ENCODE peak calls at places on chromosomes 13 and 19, in six cellular contexts. X is WTC11; O is stimulated activated CD4-positive, alpha-beta T cell treated with anti-CD3 and anti-CD28 coated beads, TNF-alpha, amount 100 ng/mL, for 1 hour; D is GM13976; M is AML-193; F is activated naive CD4-positive, alpha-beta T cell treated with Interleukin-2 at 50 U/mL for 16 hours. T is an unnamed sample.

GRCh38 chr19:41799444-41800000 is 3.1 kb downstream of the CEACAM3 start:
- DNase-seq in X (no peak), O (no peak), D (no peak), M (no peak), F (no peak), T (no peak)

GRCh38 chr19:46192990-46193650 is 36.4 kb upstream of the IGFL1 start:
- DNase-seq in X (no peak), O (no peak), D (no peak), M (peak; percentile 74), F (peak; percentile 21), T (no peak)

GRCh38 chr13:21402586-21403307 is 56.4 kb downstream of the ZDHHC20 start:
- DNase-seq in X (no peak), O (no peak), D (no peak), M (no peak), F (no peak), T (no peak)

GRCh38 chr19:3370728-3371591 is 4.6 kb downstream of the NFIC start:
- DNase-seq in X (no peak), O (no peak), D (peak; percentile 74), M (no peak), F (no peak), T (no peak)

GRCh38 chr13:34587586-34587985 is 354.5 kb upstream of the NBEA start:
- DNase-seq in X (no peak), O (no peak), D (no peak), M (no peak), F (no peak), T (no peak)

GRCh38 chr19:7680606-7681335 is at the start of gene TRAPPC5:
- DNase-seq in X (peak; percentile 86), O (peak; percentile 82), D (peak; percentile 91), M (peak; percentile 60), F (peak; percentile 87), T (peak; percentile 94)

GRCh38 chr19:43957891-43958290 is 6.9 kb downstream of the ZNF221 start:
- DNase-seq in X (no peak), O (no peak), D (no peak), M (no peak), F (no peak), T (no peak)

GRCh38 chr13:25691654-25692053 is 319.9 kb downstream of the ATP8A2 start:
- DNase-seq in X (no peak), O (no peak), D (no peak), M (no peak), F (no peak), T (no peak)